ENCODE peak calls at places on chromosome 12, in seven cellular contexts. I is Caco-2, R is GM23248, K is mammary epithelial cell, Z is mucosa of descending colon, E is left lung, G is pancreas. B is an unnamed sample. For H3K36me3, the result is how much of the 10 kb centered on the place peaks cover.

GRCh38 chr12:54988402-54989054 is 4.0 kb upstream of the TESPA1 start:
- DNase-seq in I (no peak), R (peak), K (no peak), Z (peak), E (peak), G (peak), B (no peak)

GRCh38 chr12:85468356-85469157 is 188.5 kb downstream of the ALX1 start:
- DNase-seq in I (peak), R (peak), K (peak), Z (no peak), E (no peak), G (no peak), B (peak)

GRCh38 chr12:22282283-22282682 is 52.2 kb downstream of the ST8SIA1 start:
- DNase-seq in I (no peak), R (peak), K (peak), Z (no peak), E (no peak), G (no peak), B (peak)

GRCh38 chr12:116474331-116474730 is 84.8 kb upstream of the MAP1LC3B2 start:
- DNase-seq in I (no peak), R (peak), K (peak), Z (no peak), E (no peak), G (no peak), B (no peak)

GRCh38 chr12:51951843-51952722 is 584 bp downstream of the ACVR1B start:
- DNase-seq in I (no peak), R (peak), K (no peak), Z (peak), E (peak), G (peak), B (no peak)

GRCh38 chr12:104555650-104556049 is 98.9 kb downstream of the CHST11 start:
- DNase-seq in I (no peak), R (no peak), K (no peak), Z (no peak), E (no peak), G (no peak), B (no peak)

GRCh38 chr12:71164877-71165197 is 7.0 kb upstream of the TSPAN8 start:
- DNase-seq in I (no peak), R (no peak), K (peak), Z (no peak), E (no peak), G (no peak), B (peak)

GRCh38 chr12:120538281-120539156 is 4.4 kb downstream of the RNF10 start:
- DNase-seq in I (no peak), R (peak), K (peak), Z (peak), E (peak), G (no peak), B (peak)

GRCh38 chr12:46237381-46238045 is 31.3 kb downstream of the SLC38A1 start:
- DNase-seq in I (no peak), R (no peak), K (no peak), Z (no peak), E (no peak), G (no peak), B (peak)

GRCh38 chr12:29317556-29318363 is 63.2 kb downstream of the ERGIC2 start:
- DNase-seq in I (peak), R (peak), K (peak), Z (no peak), E (no peak), G (no peak), B (peak)

GRCh38 chr12:49470986-49471385 is 67.8 kb upstream of the KCNH3 start:
- DNase-seq in I (no peak), R (no peak), K (no peak), Z (no peak), E (no peak), G (no peak), B (peak)

GRCh38 chr12:65895759-65896656 is 71.7 kb downstream of the HMGA2 start:
- DNase-seq in I (peak), R (no peak), K (no peak), Z (no peak), E (no peak), G (no peak), B (no peak)

GRCh38 chr12:6026998-6027397 is 81.9 kb upstream of the ANO2 start:
- DNase-seq in I (no peak), R (no peak), K (no peak), Z (no peak), E (no peak), G (no peak), B (no peak)

GRCh38 chr12:116594325-116595038 is 35.3 kb downstream of the MAP1LC3B2 start:
- DNase-seq in I (no peak), R (no peak), K (no peak), Z (peak), E (peak), G (no peak), B (no peak)

GRCh38 chr12:7716391-7716790 is 5.2 kb downstream of the DPPA3 start:
- DNase-seq in I (no peak), R (peak), K (peak), Z (no peak), E (no peak), G (no peak), B (peak)

GRCh38 chr12:807041-807717 is 54.8 kb downstream of the WNK1 start:
- DNase-seq in I (no peak), R (peak), K (no peak), Z (no peak), E (no peak), G (no peak), B (no peak)
- H3K4me3 ChIP-seq in I (no peak), R (no peak), K (no peak), Z (no peak), E (no peak), G (no peak), B (no peak)

DNA sequence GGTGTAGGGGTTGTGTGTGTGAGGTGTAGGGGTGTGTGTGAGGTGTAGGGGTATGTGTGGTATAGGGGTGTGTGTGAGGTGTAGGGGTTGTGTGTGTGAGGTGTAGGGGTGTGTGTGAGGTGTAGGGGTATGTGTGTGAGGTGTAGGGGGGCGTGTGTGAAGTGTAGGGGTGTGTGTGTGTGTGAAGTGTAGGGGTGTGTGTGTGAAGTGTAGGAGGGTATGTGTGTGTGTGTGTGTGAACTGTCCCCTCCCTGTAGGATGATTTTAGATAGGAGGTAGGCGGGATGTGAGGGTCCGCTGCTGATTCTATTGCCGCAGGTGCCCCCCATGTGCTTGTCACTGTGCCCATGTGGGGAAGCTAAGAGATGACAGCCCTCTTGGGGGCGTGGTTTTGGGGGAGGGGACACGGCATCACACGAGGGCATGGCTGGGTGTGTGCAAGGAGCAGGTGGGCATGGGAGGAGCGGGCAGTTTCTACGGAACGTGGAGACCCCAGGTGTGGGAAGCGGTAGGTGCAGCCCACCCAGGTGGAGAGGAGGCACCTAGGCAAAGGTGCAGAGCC is 88.5 kb downstream of the DDX51 start:
- DNase-seq in I (no peak), R (no peak), K (no peak), Z (no peak), E (no peak), G (no peak), B (no peak)
- H3K36me3 ChIP-seq in I (under half), R (under half), K (under half), Z (under half), E (under half), G (under half), B (under half)

GRCh38 chr12:57112492-57113294 is 1.5 kb upstream of the STAT6 start:
- DNase-seq in I (no peak), R (no peak), K (no peak), Z (no peak), E (no peak), G (no peak), B (no peak)
- H3K4me3 ChIP-seq in I (no peak), R (peak), K (no peak), Z (no peak), E (peak), G (peak), B (no peak)

GRCh38 chr12:102429755-102430154 is 50.6 kb downstream of the IGF1 start:
- DNase-seq in I (no peak), R (no peak), K (no peak), Z (no peak), E (no peak), G (no peak), B (no peak)

GRCh38 chr12:102429211-102429610 is 51.2 kb downstream of the IGF1 start:
- DNase-seq in I (no peak), R (no peak), K (no peak), Z (no peak), E (no peak), G (no peak), B (no peak)

GRCh38 chr12:102426599-102427541 is 53.5 kb downstream of the IGF1 start:
- DNase-seq in I (no peak), R (peak), K (no peak), Z (no peak), E (no peak), G (no peak), B (no peak)

GRCh38 chr12:102425109-102426009 is 55.0 kb downstream of the IGF1 start:
- DNase-seq in I (no peak), R (no peak), K (no peak), Z (no peak), E (no peak), G (no peak), B (no peak)

GRCh38 chr12:102427542-102427923 is 52.8 kb downstream of the IGF1 start:
- DNase-seq in I (no peak), R (peak), K (no peak), Z (no peak), E (no peak), G (peak), B (no peak)
- H3K36me3 ChIP-seq in I (under half), R (under half), K (under half), Z (under half), E (under half), G (under half), B (under half)

GRCh38 chr12:62468394-62468793 is 1.8 kb downstream of the MON2 start:
- DNase-seq in I (no peak), R (peak), K (no peak), Z (no peak), E (no peak), G (no peak), B (no peak)
- H3K4me3 ChIP-seq in I (no peak), R (peak), K (peak), Z (no peak), E (no peak), G (peak), B (peak)

GRCh38 chr12:30792085-30792484 is 37.3 kb upstream of the CAPRIN2 start:
- DNase-seq in I (no peak), R (no peak), K (no peak), Z (no peak), E (no peak), G (no peak), B (no peak)
- H3K36me3 ChIP-seq in I (under half), R (under half), K (under half), Z (under half), E (under half), G (under half), B (under half)

GRCh38 chr12:19208456-19208855 is 78.9 kb downstream of the PLEKHA5 start:
- DNase-seq in I (no peak), R (peak), K (no peak), Z (no peak), E (no peak), G (no peak), B (no peak)
- H3K4me3 ChIP-seq in I (no peak), R (no peak), K (no peak), Z (no peak), E (no peak), G (no peak), B (no peak)

GRCh38 chr12:124334976-124335375 is 40.1 kb downstream of the RFLNA start:
- DNase-seq in I (no peak), R (no peak), K (no peak), Z (no peak), E (no peak), G (no peak), B (no peak)

GRCh38 chr12:124337628-124338027 is 42.7 kb downstream of the RFLNA start:
- DNase-seq in I (no peak), R (no peak), K (no peak), Z (no peak), E (no peak), G (peak), B (no peak)

GRCh38 chr12:124335426-124336183 is 40.7 kb downstream of the RFLNA start:
- DNase-seq in I (no peak), R (no peak), K (no peak), Z (no peak), E (no peak), G (peak), B (no peak)

GRCh38 chr12:124336742-124337520 is 42.0 kb downstream of the RFLNA start:
- DNase-seq in I (no peak), R (peak), K (peak), Z (no peak), E (no peak), G (peak), B (no peak)

DNA sequence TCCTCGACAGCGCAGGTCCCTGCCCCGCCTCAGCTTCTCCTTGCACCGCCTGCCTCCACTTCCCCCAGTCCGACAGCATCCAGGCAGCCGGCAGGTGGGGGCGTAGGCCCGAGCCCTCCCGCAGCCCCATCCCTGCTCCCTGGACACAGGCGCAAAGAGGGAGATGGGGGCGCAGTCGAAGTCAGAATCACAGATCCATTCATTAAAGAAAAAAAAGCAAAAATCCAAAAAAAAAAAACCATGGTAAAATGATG is 41.2 kb downstream of the RFLNA start:
- DNase-seq in I (no peak), R (no peak), K (no peak), Z (no peak), E (no peak), G (no peak), B (no peak)
- H3K36me3 ChIP-seq in I (under half), R (half or more), K (under half), Z (under half), E (under half), G (half or more), B (under half)

DNA sequence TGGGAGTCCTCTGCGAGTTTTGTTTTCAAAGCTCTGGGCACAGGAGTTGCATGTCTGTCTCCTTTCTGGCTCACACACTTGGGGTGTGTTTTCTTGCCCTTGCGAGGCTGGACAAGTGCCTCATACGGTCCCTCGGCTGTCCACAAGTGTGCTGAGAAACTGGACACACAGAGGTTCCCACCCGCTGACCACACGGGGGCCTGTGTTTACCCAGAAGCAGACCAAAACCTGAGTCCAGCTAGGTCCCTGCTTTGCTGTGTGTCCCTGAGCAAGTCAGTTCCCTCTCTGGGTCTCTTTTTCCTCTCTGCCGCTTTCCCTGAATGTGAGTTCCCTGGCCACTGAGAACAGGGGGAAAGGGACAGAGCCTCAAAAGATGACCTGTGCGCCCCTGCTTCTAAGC is 678 bp upstream of the OAS2 start:
- DNase-seq in I (no peak), R (peak), K (no peak), Z (no peak), E (no peak), G (no peak), B (no peak)
- H3K4me3 ChIP-seq in I (no peak), R (peak), K (no peak), Z (no peak), E (peak), G (peak), B (no peak)

DNA sequence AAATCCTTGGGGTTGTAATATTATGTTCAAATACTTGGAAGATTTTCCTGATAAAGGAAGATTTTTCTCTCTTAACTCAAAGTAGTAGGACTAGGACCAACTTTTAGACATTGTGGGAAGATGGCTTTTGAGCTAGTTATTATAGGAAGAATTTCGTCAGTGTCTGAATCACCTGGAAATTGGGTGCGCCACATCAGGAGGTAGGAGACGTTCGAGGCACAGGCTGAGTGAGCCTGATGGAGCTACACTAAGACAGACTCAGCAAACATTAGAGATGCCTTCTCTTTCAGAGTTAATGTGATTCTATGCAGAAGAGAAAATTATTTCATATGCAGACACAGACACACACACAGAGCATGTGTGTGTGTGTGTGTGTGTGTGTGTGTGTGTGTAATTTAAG is 84.7 kb downstream of the DERA start:
- DNase-seq in I (no peak), R (no peak), K (no peak), Z (no peak), E (no peak), G (no peak), B (no peak)
- H3K36me3 ChIP-seq in I (under half), R (under half), K (under half), Z (under half), E (under half), G (under half), B (under half)

B was measured in bronchial epithelial cell.